ENCODE peak calls at places on chromosomes 5 and 9, in six cellular contexts. C is psoas muscle; D is NB4; F is astrocyte of the spinal cord; P is CD8-positive, alpha-beta T cell; B is endothelial cell of umbilical vein. U is an unnamed sample.

GRCh38 chr9:124449381-124450151 is 685 bp upstream of the ADGRD2 start:
- DNase-seq in C (no peak), B (no peak), F (no peak), D (no peak), P (no peak), U (no peak)

GRCh38 chr5:73378070-73378469 is 70.5 kb downstream of the FOXD1 start:
- DNase-seq in C (no peak), P (no peak), F (peak), B (no peak), D (no peak), U (no peak)

GRCh38 chr9:38368731-38369130 is 23.8 kb upstream of the ALDH1B1 start:
- DNase-seq in B (no peak), C (no peak), P (no peak), D (no peak), F (no peak), U (no peak)

GRCh38 chr9:108869092-108869725 is 7.1 kb downstream of the ACTL7A start:
- DNase-seq in D (no peak), F (peak), P (no peak), C (no peak), B (no peak), U (no peak)

GRCh38 chr9:69442486-69442885 is 117.5 kb downstream of the ENTREP1 start:
- DNase-seq in D (no peak), F (no peak), C (no peak), B (no peak), P (no peak), U (no peak)

GRCh38 chr5:57175586-57175985 is 1.7 kb downstream of the GPBP1 start:
- DNase-seq in F (no peak), P (peak), C (no peak), B (peak), D (peak), U (no peak)

GRCh38 chr5:89735108-89735507 is 674.4 kb downstream of the CETN3 start:
- DNase-seq in C (no peak), P (no peak), D (no peak), F (peak), B (no peak), U (no peak)

GRCh38 chr5:131375351-131375750 is 111.5 kb downstream of the CDC42SE2 start:
- DNase-seq in C (no peak), P (no peak), B (no peak), D (no peak), F (no peak), U (no peak)

GRCh38 chr9:113345693-113346092 is 3.6 kb upstream of the BSPRY start:
- DNase-seq in D (no peak), P (no peak), F (no peak), C (no peak), B (no peak), U (no peak)

GRCh38 chr9:36276840-36277239 is 18.6 kb upstream of the GNE start:
- DNase-seq in D (no peak), P (no peak), F (peak), C (no peak), B (peak), U (no peak)

GRCh38 chr5:135832263-135832555 is 2.3 kb upstream of the SLC25A48 start:
- DNase-seq in C (peak), B (no peak), D (no peak), P (no peak), F (no peak), U (no peak)

GRCh38 chr9:83992407-83992806 is 11.8 kb downstream of the RMI1 start:
- DNase-seq in B (no peak), F (no peak), D (no peak), C (no peak), P (no peak), U (no peak)

GRCh38 chr5:57692582-57693487 is 210.2 kb upstream of the ACTBL2 start:
- DNase-seq in D (peak), B (peak), C (peak), P (no peak), F (peak), U (peak)

GRCh38 chr5:96648598-96648997 is 13.6 kb upstream of the CAST start:
- DNase-seq in P (no peak), B (no peak), F (no peak), D (no peak), C (no peak), U (no peak)

GRCh38 chr5:14400085-14400484 is 181.5 kb upstream of the OTULINL start:
- DNase-seq in D (peak), F (peak), B (peak), C (no peak), P (no peak), U (no peak)

GRCh38 chr9:136239963-136240330 is 5.7 kb downstream of the QSOX2 start:
- DNase-seq in B (no peak), P (no peak), C (no peak), F (no peak), D (no peak), U (no peak)

GRCh38 chr9:38284768-38285080 is 107.8 kb upstream of the ALDH1B1 start:
- DNase-seq in F (no peak), P (no peak), D (no peak), C (no peak), B (no peak), U (no peak)

DNA sequence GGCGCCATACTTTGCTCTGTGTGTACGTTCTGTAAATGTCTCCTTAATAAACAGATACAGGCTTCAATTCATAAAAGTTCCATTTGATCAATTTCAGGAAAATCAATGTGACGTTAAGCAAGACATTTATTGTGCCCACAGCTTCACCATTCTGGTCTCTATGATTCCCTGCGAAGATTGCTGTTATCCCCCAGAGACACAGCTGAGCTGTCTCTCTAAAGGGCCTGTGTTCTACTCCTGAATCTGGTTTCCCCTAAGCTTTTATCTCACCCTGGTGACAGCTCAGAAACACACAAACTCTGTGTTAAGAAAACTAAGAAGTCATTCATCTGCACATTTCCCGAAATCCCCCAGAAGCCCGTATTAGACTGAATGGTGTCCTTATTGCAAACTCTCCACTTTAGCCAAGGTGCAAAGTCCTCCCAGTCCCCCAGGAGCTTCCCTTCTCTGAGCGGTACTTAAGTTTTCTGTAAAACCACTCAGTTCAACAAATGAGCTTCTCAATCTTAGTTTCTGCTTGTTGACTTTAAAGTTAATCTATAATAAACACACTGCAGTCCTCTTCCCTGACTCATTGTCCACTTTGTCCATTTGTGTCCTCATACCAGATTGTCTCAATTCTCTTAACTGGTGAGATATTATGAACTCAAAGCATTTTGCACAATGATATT is 1.4 kb upstream of the C5orf15 start:
- DNase-seq in F (no peak), C (no peak), D (peak), P (no peak), B (no peak), U (no peak)
- H3K4me3 ChIP-seq in F (no peak), C (peak), D (peak), P (no peak), B (no peak), U (peak)

GRCh38 chr5:108858959-108859358 is 111.3 kb downstream of the FER start:
- DNase-seq in P (no peak), B (peak), F (peak), C (no peak), D (peak), U (no peak)

DNA sequence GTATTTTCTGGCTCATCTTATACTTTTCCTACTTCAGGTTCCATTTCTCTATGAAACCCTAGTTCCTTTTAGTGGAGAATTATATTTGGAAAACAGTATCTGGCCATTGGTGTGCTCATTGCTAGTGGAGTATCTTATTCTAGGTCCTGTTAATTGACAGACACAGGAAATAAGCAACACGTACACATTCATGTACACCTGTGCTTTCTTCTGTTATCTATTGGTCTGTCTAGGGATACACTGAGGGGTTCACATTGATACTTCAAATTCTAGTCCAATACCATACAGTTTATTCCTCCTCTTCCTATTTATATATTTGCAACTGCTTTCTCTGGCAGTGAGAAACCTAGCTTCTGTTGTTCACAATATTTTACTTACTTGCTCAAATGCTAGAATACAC is 110.2 kb downstream of the FER start:
- DNase-seq in F (no peak), B (no peak), C (no peak), P (no peak), D (no peak), U (no peak)
- H3K4me3 ChIP-seq in F (no peak), B (no peak), C (no peak), P (no peak), D (no peak), U (no peak)

GRCh38 chr9:90556897-90557296 is 85.7 kb downstream of the DIRAS2 start:
- DNase-seq in B (no peak), F (no peak), D (no peak), C (no peak), P (no peak), U (no peak)

GRCh38 chr9:90559075-90560073 is 83.2 kb downstream of the DIRAS2 start:
- DNase-seq in B (no peak), D (no peak), F (peak), C (no peak), P (no peak), U (no peak)

DNA sequence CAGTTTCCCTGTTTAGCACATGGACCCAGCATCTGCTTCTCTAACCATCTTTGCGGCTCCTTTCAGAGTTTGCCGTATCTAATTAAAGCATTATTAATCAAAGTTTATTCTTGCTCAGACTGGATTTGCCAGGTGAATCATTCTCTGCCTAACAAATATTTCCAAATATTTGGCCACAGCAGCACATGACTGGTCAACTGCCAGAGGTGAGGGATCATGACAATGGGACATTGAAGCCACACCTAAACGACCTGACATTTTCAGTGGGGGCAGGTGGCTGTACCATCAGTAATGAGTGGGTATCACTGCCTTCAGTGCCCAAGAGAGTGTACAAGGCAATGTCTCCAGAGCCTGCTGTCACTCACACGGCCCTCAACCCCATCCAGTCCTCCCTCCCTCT is 80.4 kb downstream of the DIRAS2 start:
- DNase-seq in C (no peak), D (no peak), P (no peak), F (no peak), B (no peak), U (no peak)
- H3K4me3 ChIP-seq in C (no peak), D (no peak), P (no peak), F (no peak), B (no peak), U (no peak)

DNA sequence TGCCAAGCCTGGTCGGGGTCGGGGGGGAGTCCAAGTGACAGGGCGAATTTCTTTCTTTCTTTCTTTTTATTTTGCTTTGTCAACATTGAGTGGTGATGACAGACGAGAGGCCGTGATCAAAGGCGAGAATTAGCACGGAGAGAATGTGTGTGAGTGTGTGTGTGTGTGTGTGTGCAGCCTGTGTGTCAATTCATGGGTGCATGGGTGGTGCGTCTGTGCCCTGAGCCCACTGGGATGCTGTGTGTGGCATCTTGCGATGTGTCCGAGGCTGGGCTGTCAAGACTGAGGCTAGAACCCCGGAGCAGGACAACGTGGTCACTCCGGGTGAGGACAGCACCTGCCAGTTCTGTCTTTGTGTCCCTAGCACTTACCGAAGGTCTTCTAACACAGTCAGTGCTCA is 4.7 kb upstream of the FIBCD1 start:
- DNase-seq in C (no peak), F (no peak), B (no peak), D (no peak), P (no peak), U (no peak)
- H3K4me3 ChIP-seq in C (no peak), F (no peak), B (no peak), D (no peak), P (no peak), U (no peak)

DNA sequence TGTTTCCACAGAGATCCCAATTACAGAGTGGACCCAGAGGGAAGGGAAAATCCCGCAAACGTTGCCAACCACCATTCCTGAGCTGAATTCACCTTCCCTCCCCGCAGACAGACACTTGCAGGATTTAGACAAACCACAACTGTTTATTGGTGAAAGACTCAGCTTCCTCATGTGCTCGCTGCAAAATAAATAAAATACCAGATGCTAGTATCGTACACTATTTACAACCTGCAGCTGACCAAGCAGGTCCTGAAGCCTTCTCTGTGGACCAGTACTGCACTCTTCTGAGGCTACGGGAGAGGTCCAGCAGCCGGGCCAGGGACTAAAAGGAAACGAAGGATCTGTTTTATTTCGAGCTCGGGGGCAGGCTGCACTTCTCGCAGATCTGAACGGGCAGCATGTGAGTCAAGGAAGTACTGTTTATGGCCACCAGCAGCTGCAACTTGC is 2.4 kb downstream of the CCNO start:
- DNase-seq in P (no peak), B (no peak), D (no peak), F (no peak), C (no peak), U (no peak)
- H3K4me3 ChIP-seq in P (peak), B (no peak), D (peak), F (no peak), C (peak), U (peak)

GRCh38 chr9:133119461-133120342 is 1.3 kb downstream of the RALGDS start:
- DNase-seq in P (no peak), B (no peak), D (no peak), C (peak), F (peak), U (no peak)
- H3K4me3 ChIP-seq in P (peak), B (peak), D (no peak), C (peak), F (peak), U (peak)

GRCh38 chr5:86155763-86156162 is 462.0 kb upstream of the COX7C start:
- DNase-seq in D (no peak), C (no peak), F (no peak), P (no peak), B (no peak), U (no peak)

GRCh38 chr5:86152988-86153560 is 464.7 kb upstream of the COX7C start:
- DNase-seq in C (no peak), P (no peak), B (no peak), F (no peak), D (no peak), U (no peak)
- H3K4me3 ChIP-seq in C (no peak), P (no peak), B (no peak), F (no peak), D (no peak), U (no peak)

GRCh38 chr5:133933169-133933509 is 35.3 kb downstream of the C5orf15 start:
- DNase-seq in D (no peak), F (peak), P (no peak), C (no peak), B (no peak), U (no peak)

GRCh38 chr5:133934822-133935793 is 33.3 kb downstream of the C5orf15 start:
- DNase-seq in P (no peak), C (peak), D (no peak), B (no peak), F (no peak), U (no peak)

GRCh38 chr5:133933670-133934295 is 34.6 kb downstream of the C5orf15 start:
- DNase-seq in D (no peak), C (no peak), B (no peak), F (no peak), P (no peak), U (no peak)

GRCh38 chr5:133932441-133933168 is 35.8 kb downstream of the C5orf15 start:
- DNase-seq in F (no peak), B (no peak), C (no peak), D (peak), P (no peak), U (no peak)

DNA sequence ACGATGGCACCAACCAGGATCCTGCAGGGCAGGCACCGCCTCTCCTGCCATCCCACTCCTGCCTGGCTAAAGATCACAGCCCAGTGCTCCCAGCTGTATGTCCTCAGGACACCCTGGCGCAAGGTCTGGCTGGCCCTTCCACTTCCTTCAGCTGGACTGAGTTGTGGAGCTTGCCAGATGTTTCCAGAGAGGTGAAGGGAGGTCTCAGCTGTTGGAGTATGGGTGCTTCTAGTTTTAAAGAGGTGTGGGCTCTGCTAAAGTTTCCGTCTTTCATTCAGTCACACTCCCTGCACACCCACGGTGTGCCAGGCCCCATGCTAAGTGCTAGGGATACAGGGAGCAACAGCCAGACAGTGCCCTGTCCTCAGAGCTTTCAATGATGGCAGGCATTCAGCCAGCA is 34.1 kb downstream of the C5orf15 start:
- DNase-seq in C (no peak), P (no peak), F (no peak), D (no peak), B (no peak), U (no peak)
- H3K4me3 ChIP-seq in C (no peak), P (no peak), F (no peak), D (no peak), B (no peak), U (no peak)

DNA sequence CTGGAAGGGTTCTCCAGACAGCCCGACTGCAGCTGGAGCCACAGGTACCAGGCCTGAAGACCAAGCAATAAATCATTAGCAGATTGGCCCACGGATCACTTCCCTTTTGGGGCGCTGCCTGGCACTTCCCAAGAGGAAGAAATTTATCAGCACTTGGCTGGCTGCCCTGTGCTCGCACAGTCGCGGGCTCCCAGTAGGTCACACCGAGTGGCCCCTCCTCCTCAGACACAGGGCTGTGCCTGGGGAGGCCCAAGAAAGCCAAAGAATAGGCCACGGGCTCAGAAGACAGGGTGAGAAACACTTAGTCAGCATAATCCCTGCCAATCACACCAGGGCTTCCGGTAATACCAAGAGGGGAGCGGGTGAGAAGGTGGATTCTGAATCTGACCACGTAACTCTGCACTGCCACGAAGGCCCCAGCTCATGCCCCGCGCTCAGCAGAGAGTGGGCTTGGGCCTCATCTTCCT is 115.7 kb upstream of the MSX2 start:
- DNase-seq in C (peak), P (no peak), B (no peak), D (no peak), F (no peak), U (no peak)
- H3K4me3 ChIP-seq in C (no peak), P (no peak), B (no peak), D (no peak), F (no peak), U (peak)

U was measured in thoracic aorta.